ENCODE peak calls at places on chromosome 18, in nine cellular contexts. One of them, this sample, is unnamed.
A peak's percentile ranks its signal among the peaks of the same experiment; 100 is the strongest.

GRCh38 chr18:6741290-6741689 is 11.8 kb downstream of the ARHGAP28 start:
- DNase-seq in HCT116: no peak
- DNase-seq in PC-3: peak; percentile 91
- DNase-seq in GM23248: peak; percentile 95
- DNase-seq in MM.1S: no peak
- DNase-seq in neuronal stem cell: no peak
- DNase-seq in endothelial cell of umbilical vein: peak; percentile 97
- DNase-seq in mammary epithelial cell: peak; percentile 95
- DNase-seq in Karpas-422: no peak
- DNase-seq in this sample: no peak

GRCh38 chr18:10140461-10140911 is 226.7 kb downstream of the VAPA start:
- DNase-seq in HCT116: no peak
- DNase-seq in PC-3: peak; percentile 46
- DNase-seq in GM23248: peak; percentile 72
- DNase-seq in MM.1S: peak; percentile 42
- DNase-seq in neuronal stem cell: no peak
- DNase-seq in endothelial cell of umbilical vein: no peak
- DNase-seq in mammary epithelial cell: no peak
- DNase-seq in Karpas-422: no peak
- DNase-seq in this sample: no peak

GRCh38 chr18:9763876-9764605 is 55.9 kb downstream of the RAB31 start:
- DNase-seq in HCT116: no peak
- DNase-seq in PC-3: no peak
- DNase-seq in GM23248: no peak
- DNase-seq in MM.1S: no peak
- DNase-seq in neuronal stem cell: no peak
- DNase-seq in endothelial cell of umbilical vein: no peak
- DNase-seq in mammary epithelial cell: no peak
- DNase-seq in Karpas-422: no peak
- DNase-seq in this sample: no peak

GRCh38 chr18:61579581-61579980 is 246.4 kb downstream of the CDH20 start:
- DNase-seq in HCT116: no peak
- DNase-seq in PC-3: no peak
- DNase-seq in GM23248: peak; percentile 8
- DNase-seq in MM.1S: no peak
- DNase-seq in neuronal stem cell: no peak
- DNase-seq in endothelial cell of umbilical vein: peak; percentile 85
- DNase-seq in mammary epithelial cell: no peak
- DNase-seq in Karpas-422: no peak
- DNase-seq in this sample: no peak

GRCh38 chr18:58013241-58014211 is 30.5 kb upstream of the NEDD4L start:
- DNase-seq in HCT116: no peak
- DNase-seq in PC-3: peak; percentile 93
- DNase-seq in GM23248: peak; percentile 55
- DNase-seq in MM.1S: no peak
- DNase-seq in neuronal stem cell: no peak
- DNase-seq in endothelial cell of umbilical vein: no peak
- DNase-seq in mammary epithelial cell: peak; percentile 66
- DNase-seq in Karpas-422: no peak
- DNase-seq in this sample: no peak

GRCh38 chr18:47120428-47120827 is 29.9 kb downstream of the HDHD2 start:
- DNase-seq in HCT116: no peak
- DNase-seq in PC-3: no peak
- DNase-seq in GM23248: no peak
- DNase-seq in MM.1S: no peak
- DNase-seq in neuronal stem cell: no peak
- DNase-seq in endothelial cell of umbilical vein: no peak
- DNase-seq in mammary epithelial cell: no peak
- DNase-seq in Karpas-422: no peak
- DNase-seq in this sample: no peak

GRCh38 chr18:11994346-11994707 is 13.0 kb downstream of the IMPA2 start:
- DNase-seq in HCT116: no peak
- DNase-seq in PC-3: peak; percentile 68
- DNase-seq in GM23248: peak; percentile 89
- DNase-seq in MM.1S: no peak
- DNase-seq in neuronal stem cell: no peak
- DNase-seq in endothelial cell of umbilical vein: no peak
- DNase-seq in mammary epithelial cell: peak; percentile 25
- DNase-seq in Karpas-422: no peak
- DNase-seq in this sample: peak; percentile 77

GRCh38 chr18:51765712-51766360 is 568.4 kb upstream of the MEX3C start:
- DNase-seq in HCT116: no peak
- DNase-seq in PC-3: no peak
- DNase-seq in GM23248: no peak
- DNase-seq in MM.1S: no peak
- DNase-seq in neuronal stem cell: no peak
- DNase-seq in endothelial cell of umbilical vein: no peak
- DNase-seq in mammary epithelial cell: no peak
- DNase-seq in Karpas-422: no peak
- DNase-seq in this sample: no peak

GRCh38 chr18:9091066-9091476 is 11.4 kb upstream of the NDUFV2 start:
- DNase-seq in HCT116: no peak
- DNase-seq in PC-3: no peak
- DNase-seq in GM23248: no peak
- DNase-seq in MM.1S: no peak
- DNase-seq in neuronal stem cell: no peak
- DNase-seq in endothelial cell of umbilical vein: no peak
- DNase-seq in mammary epithelial cell: no peak
- DNase-seq in Karpas-422: no peak
- DNase-seq in this sample: no peak

GRCh38 chr18:68840554-68841263 is 42.8 kb downstream of the CCDC102B start:
- DNase-seq in HCT116: peak; percentile 23
- DNase-seq in PC-3: peak; percentile 86
- DNase-seq in GM23248: peak; percentile 95
- DNase-seq in MM.1S: no peak
- DNase-seq in neuronal stem cell: peak; percentile 6
- DNase-seq in endothelial cell of umbilical vein: peak; percentile 95
- DNase-seq in mammary epithelial cell: peak; percentile 77
- DNase-seq in Karpas-422: no peak
- DNase-seq in this sample: no peak

GRCh38 chr18:22946217-22946616 is 13.1 kb downstream of the RBBP8 start:
- DNase-seq in HCT116: no peak
- DNase-seq in PC-3: no peak
- DNase-seq in GM23248: no peak
- DNase-seq in MM.1S: no peak
- DNase-seq in neuronal stem cell: no peak
- DNase-seq in endothelial cell of umbilical vein: no peak
- DNase-seq in mammary epithelial cell: no peak
- DNase-seq in Karpas-422: no peak
- DNase-seq in this sample: no peak

GRCh38 chr18:44098551-44099098 is 582.1 kb upstream of the SETBP1 start:
- DNase-seq in HCT116: no peak
- DNase-seq in PC-3: peak; percentile 53
- DNase-seq in GM23248: peak; percentile 71
- DNase-seq in MM.1S: peak; percentile 24
- DNase-seq in neuronal stem cell: no peak
- DNase-seq in endothelial cell of umbilical vein: peak; percentile 53
- DNase-seq in mammary epithelial cell: peak; percentile 56
- DNase-seq in Karpas-422: peak; percentile 53
- DNase-seq in this sample: no peak

GRCh38 chr18:56326386-56327072 is 311.9 kb downstream of the TXNL1 start:
- DNase-seq in HCT116: no peak
- DNase-seq in PC-3: no peak
- DNase-seq in GM23248: no peak
- DNase-seq in MM.1S: no peak
- DNase-seq in neuronal stem cell: no peak
- DNase-seq in endothelial cell of umbilical vein: no peak
- DNase-seq in mammary epithelial cell: no peak
- DNase-seq in Karpas-422: no peak
- DNase-seq in this sample: no peak

GRCh38 chr18:78082776-78083175 is 833.1 kb downstream of the GALR1 start:
- DNase-seq in HCT116: no peak
- DNase-seq in PC-3: no peak
- DNase-seq in GM23248: no peak
- DNase-seq in MM.1S: no peak
- DNase-seq in neuronal stem cell: no peak
- DNase-seq in endothelial cell of umbilical vein: no peak
- DNase-seq in mammary epithelial cell: no peak
- DNase-seq in Karpas-422: no peak
- DNase-seq in this sample: no peak

DNA sequence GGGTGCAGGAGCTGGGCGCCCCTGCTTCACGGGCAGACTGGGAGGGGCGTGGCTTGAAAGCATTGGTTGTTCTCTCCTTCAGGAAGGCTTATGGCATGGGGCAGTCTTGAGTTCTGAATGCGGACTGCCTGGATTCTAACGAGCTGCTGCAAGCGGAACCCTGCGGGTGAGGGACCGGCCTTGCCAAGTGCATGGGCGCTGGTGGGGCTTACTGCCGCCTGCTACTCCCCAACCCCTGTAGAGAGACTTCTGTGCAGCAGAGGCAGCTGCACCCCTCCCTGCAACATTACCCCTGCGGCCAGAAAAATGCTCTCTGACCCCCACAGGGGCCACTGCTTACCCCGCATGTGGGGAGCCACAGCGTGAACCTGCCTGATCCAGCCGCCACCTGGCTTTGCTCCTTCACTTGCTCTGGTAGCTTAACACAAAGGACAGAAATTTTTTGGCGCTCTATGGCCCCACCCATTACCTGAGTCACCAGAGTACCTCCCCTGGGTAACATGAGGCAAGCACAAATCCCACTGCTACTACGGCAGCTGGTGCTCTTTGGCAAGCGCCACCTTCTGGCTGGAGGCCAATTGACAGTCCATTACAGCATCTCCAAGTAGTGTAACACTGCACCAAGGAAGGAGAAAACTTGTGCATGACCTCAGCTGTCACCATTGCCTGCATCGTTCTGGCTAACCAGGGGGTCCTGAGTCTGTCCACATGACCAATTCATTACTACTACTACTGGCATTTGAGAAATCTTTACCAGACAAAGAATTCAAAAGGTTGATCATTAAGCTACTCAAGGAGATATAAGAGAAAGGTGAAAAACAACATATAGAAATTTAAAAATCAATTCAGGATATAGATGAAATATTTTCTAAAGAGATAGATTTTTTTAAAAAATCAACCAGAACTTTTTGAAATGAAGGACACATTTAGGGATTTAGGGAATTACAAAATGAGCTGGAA is 35.4 kb downstream of the MYL12B start:
- DNase-seq in HCT116: peak; percentile 94
- DNase-seq in PC-3: peak; percentile 99
- DNase-seq in GM23248: peak; percentile 78
- DNase-seq in MM.1S: peak; percentile 94
- DNase-seq in neuronal stem cell: peak; percentile 78
- DNase-seq in endothelial cell of umbilical vein: peak; percentile 57
- DNase-seq in mammary epithelial cell: peak; percentile 93
- DNase-seq in Karpas-422: peak; percentile 98
- DNase-seq in this sample: peak; percentile 95
- H3K9ac ChIP-seq in HCT116: peak overlapping the region; percentile 87
- H3K9ac ChIP-seq in PC-3: peak overlapping the region; percentile 92
- H3K9ac ChIP-seq in GM23248: peak overlapping the region; percentile 53
- H3K9ac ChIP-seq in MM.1S: peak overlapping the region; percentile 76
- H3K9ac ChIP-seq in neuronal stem cell: peak overlapping the region; percentile 92
- H3K9ac ChIP-seq in endothelial cell of umbilical vein: peak overlapping the region; percentile 20
- H3K9ac ChIP-seq in mammary epithelial cell: peak overlapping the region; percentile 69
- H3K9ac ChIP-seq in Karpas-422: peak overlapping the region; percentile 91
- H3K9ac ChIP-seq in this sample: peak overlapping the region; percentile 69

DNA sequence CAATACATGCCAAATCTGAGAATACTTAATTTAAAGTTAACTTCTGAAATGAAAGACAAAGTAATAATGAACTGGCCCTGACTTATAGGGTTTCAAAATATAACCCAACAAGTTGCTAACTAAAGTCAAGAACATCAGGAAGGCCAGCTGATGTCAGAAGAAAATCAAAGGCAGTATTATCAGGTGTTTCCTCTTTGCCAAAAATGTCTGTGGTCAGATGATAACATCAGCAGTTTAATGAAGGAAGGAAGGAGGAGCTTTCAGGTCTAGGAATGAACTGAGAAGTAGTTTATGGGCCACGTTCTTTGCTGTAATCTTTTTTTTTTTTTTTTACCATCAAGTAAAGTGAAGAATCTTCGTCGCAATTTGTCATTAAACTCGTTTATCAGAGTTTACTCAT is 40.9 kb downstream of the CDH2 start:
- DNase-seq in HCT116: no peak
- DNase-seq in PC-3: peak; percentile 36
- DNase-seq in GM23248: no peak
- DNase-seq in MM.1S: peak; percentile 67
- DNase-seq in neuronal stem cell: no peak
- DNase-seq in endothelial cell of umbilical vein: peak; percentile 18
- DNase-seq in mammary epithelial cell: peak; percentile 44
- DNase-seq in Karpas-422: no peak
- DNase-seq in this sample: no peak
- H3K9ac ChIP-seq in HCT116: no peak overlapping the region
- H3K9ac ChIP-seq in PC-3: no peak overlapping the region
- H3K9ac ChIP-seq in GM23248: no peak overlapping the region
- H3K9ac ChIP-seq in MM.1S: no peak overlapping the region
- H3K9ac ChIP-seq in neuronal stem cell: no peak overlapping the region
- H3K9ac ChIP-seq in endothelial cell of umbilical vein: no peak overlapping the region
- H3K9ac ChIP-seq in mammary epithelial cell: no peak overlapping the region
- H3K9ac ChIP-seq in Karpas-422: no peak overlapping the region
- H3K9ac ChIP-seq in this sample: no peak overlapping the region

DNA sequence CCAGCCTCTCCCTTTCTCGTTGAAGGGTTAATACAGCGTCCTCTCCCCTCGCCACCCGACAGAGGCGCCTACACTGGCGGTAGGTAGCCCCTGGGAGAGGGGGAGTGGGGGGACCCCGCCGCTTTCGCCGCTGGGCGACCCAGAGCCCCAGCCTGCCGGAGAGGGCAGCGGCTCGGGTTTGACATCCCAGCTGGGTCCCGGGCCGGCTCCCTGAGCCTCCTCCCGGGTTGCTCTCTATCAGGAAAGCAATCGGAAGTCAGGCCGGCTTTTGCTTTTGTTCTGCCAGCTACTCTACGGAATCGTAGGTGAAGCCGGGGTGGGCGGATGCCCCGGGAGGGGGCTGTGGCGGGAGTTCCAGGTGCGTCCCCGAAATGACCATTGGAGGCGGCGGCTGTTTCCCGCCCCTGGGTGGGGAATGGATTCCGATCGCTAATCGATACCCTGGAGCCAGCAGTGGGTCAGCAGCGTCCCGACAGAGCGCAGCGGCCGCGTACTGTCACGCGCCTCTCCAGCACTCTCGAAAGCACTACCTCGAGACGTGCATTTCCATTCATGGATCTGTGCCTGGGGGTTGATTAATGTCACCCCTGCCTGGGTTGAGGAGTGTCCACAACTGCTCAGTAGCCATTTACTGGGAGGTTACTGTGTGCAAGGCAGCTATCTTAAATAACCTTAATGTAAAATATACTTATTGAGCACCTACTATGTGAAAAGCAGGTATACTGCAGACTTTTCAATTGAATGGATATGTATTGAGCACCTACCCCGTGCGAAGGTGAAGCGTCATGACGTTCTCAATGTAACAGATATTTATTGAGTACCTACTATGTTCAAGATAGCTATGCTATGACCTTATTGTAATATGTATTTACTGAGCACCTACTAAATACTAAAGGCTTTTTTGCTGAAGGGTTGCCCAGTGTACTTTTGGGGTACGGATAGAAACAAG is 1.1 kb downstream of the MAPK4 start:
- DNase-seq in HCT116: no peak
- DNase-seq in PC-3: no peak
- DNase-seq in GM23248: no peak
- DNase-seq in MM.1S: no peak
- DNase-seq in neuronal stem cell: peak; percentile 12
- DNase-seq in endothelial cell of umbilical vein: no peak
- DNase-seq in mammary epithelial cell: no peak
- DNase-seq in Karpas-422: no peak
- DNase-seq in this sample: peak; percentile 73
- H3K9ac ChIP-seq in HCT116: peak overlapping the region; percentile 55
- H3K9ac ChIP-seq in PC-3: no peak overlapping the region
- H3K9ac ChIP-seq in GM23248: no peak overlapping the region
- H3K9ac ChIP-seq in MM.1S: peak overlapping the region; percentile 58
- H3K9ac ChIP-seq in neuronal stem cell: peak overlapping the region; percentile 87
- H3K9ac ChIP-seq in endothelial cell of umbilical vein: no peak overlapping the region
- H3K9ac ChIP-seq in mammary epithelial cell: no peak overlapping the region
- H3K9ac ChIP-seq in Karpas-422: no peak overlapping the region
- H3K9ac ChIP-seq in this sample: peak overlapping the region; percentile 73

GRCh38 chr18:49066977-49067556 is 116.3 kb upstream of the SMAD7 start:
- DNase-seq in HCT116: no peak
- DNase-seq in PC-3: no peak
- DNase-seq in GM23248: no peak
- DNase-seq in MM.1S: no peak
- DNase-seq in neuronal stem cell: no peak
- DNase-seq in endothelial cell of umbilical vein: no peak
- DNase-seq in mammary epithelial cell: no peak
- DNase-seq in Karpas-422: no peak
- DNase-seq in this sample: no peak
- H3K9ac ChIP-seq in HCT116: no peak overlapping the region
- H3K9ac ChIP-seq in PC-3: no peak overlapping the region
- H3K9ac ChIP-seq in GM23248: no peak overlapping the region
- H3K9ac ChIP-seq in MM.1S: no peak overlapping the region
- H3K9ac ChIP-seq in neuronal stem cell: no peak overlapping the region
- H3K9ac ChIP-seq in endothelial cell of umbilical vein: no peak overlapping the region
- H3K9ac ChIP-seq in mammary epithelial cell: no peak overlapping the region
- H3K9ac ChIP-seq in Karpas-422: no peak overlapping the region
- H3K9ac ChIP-seq in this sample: no peak overlapping the region

This sample was measured in kidney.